ENCODE peak calls at places on chromosomes 12 and 14, in six cellular contexts. T is HuH-7.5, M is Ammon's horn, V is NCI-H2029, G is nephron progenitor cell, B is upper lobe of right lung. L is an unnamed sample.

GRCh38 chr14:93533437-93533836 is 102.7 kb downstream of the UNC79 start:
- DNase-seq in B (no peak), M (no peak), T (no peak), G (no peak), V (no peak), L (no peak)

GRCh38 chr14:101733211-101733610 is 28.3 kb upstream of the PPP2R5C start:
- DNase-seq in V (no peak), B (no peak), M (no peak), T (no peak), G (no peak), L (peak; percentile 83)

GRCh38 chr14:74630881-74631690 is 19.0 kb upstream of the LTBP2 start:
- DNase-seq in M (no peak), T (no peak), G (no peak), B (no peak), V (no peak), L (no peak)

GRCh38 chr14:97788846-97789528 is 991.8 kb downstream of the VRK1 start:
- DNase-seq in B (no peak), V (no peak), G (no peak), T (no peak), M (no peak), L (no peak)

GRCh38 chr12:45302621-45303020 is 86.7 kb downstream of the ANO6 start:
- DNase-seq in B (no peak), T (no peak), V (no peak), M (no peak), G (no peak), L (no peak)

GRCh38 chr14:52891800-52892199 is 59.0 kb downstream of the FERMT2 start:
- DNase-seq in B (no peak), V (no peak), G (no peak), T (no peak), M (no peak), L (no peak)

GRCh38 chr12:48350249-48351021 is at the start of gene ZNF641:
- DNase-seq in B (peak; percentile 94), T (peak; percentile 65), M (peak; percentile 89), G (peak; percentile 86), V (peak; percentile 74), L (peak; percentile 89)

GRCh38 chr12:81128930-81129554 is 51.2 kb downstream of the ACSS3 start:
- DNase-seq in V (peak; percentile 15), T (no peak), M (peak; percentile 41), G (peak; percentile 26), B (no peak), L (peak; percentile 58)

GRCh38 chr14:48140804-48141203 is 465.4 kb upstream of the MDGA2 start:
- DNase-seq in V (no peak), G (no peak), B (no peak), M (no peak), T (no peak), L (no peak)

GRCh38 chr14:54727929-54728328 is 161.0 kb downstream of the SAMD4A start:
- DNase-seq in V (no peak), M (no peak), T (no peak), G (no peak), B (no peak), L (no peak)

GRCh38 chr12:45989857-45990467 is 412 bp downstream of the SCAF11 start:
- DNase-seq in B (peak; percentile 87), M (peak; percentile 78), T (peak; percentile 25), V (peak; percentile 22), G (no peak), L (peak; percentile 83)

GRCh38 chr14:21049263-21049662 is 7.1 kb downstream of the RNASE7 start:
- DNase-seq in G (no peak), V (no peak), B (no peak), M (no peak), T (no peak), L (no peak)

GRCh38 chr12:128069359-128069997 is 197.5 kb upstream of the TMEM132C start:
- DNase-seq in T (peak; percentile 22), B (no peak), M (peak; percentile 59), G (peak; percentile 61), V (peak; percentile 43), L (peak; percentile 66)

GRCh38 chr12:19150273-19150895 is 20.9 kb downstream of the PLEKHA5 start:
- DNase-seq in T (no peak), V (no peak), G (no peak), B (no peak), M (no peak), L (no peak)

GRCh38 chr14:77212933-77213656 is 31.5 kb downstream of the TMEM63C start:
- DNase-seq in G (peak; percentile 71), B (peak; percentile 70), T (peak; percentile 69), M (peak; percentile 43), V (peak; percentile 42), L (peak; percentile 35)

GRCh38 chr12:5599378-5599777 is 167.5 kb downstream of the NTF3 start:
- DNase-seq in G (no peak), T (no peak), M (no peak), B (no peak), V (no peak), L (no peak)

GRCh38 chr12:124402281-124403066 is 107.6 kb downstream of the RFLNA start:
- DNase-seq in M (no peak), T (no peak), B (no peak), G (peak; percentile 55), V (no peak), L (no peak)

GRCh38 chr12:64826234-64826633 is 1.8 kb downstream of the TBC1D30 start:
- DNase-seq in G (peak; percentile 83), M (peak; percentile 39), B (peak; percentile 74), V (peak; percentile 93), T (peak; percentile 43), L (peak; percentile 65)

GRCh38 chr14:105854600-105855245 is 328.3 kb downstream of the TMEM121 start:
- DNase-seq in V (no peak), T (no peak), M (no peak), G (no peak), B (no peak), L (no peak)

GRCh38 chr14:50926851-50927386 is 17.4 kb downstream of the PYGL start:
- DNase-seq in G (no peak), V (no peak), B (no peak), T (no peak), M (no peak), L (peak; percentile 92)

GRCh38 chr12:6141048-6141447 is 16.6 kb upstream of the VWF start:
- DNase-seq in G (no peak), T (no peak), V (no peak), B (peak; percentile 60), M (peak; percentile 73), L (peak; percentile 91)

GRCh38 chr14:96567289-96567899 is 65.2 kb downstream of the PAPOLA start:
- DNase-seq in B (no peak), V (no peak), T (no peak), M (peak; percentile 62), G (no peak), L (peak; percentile 40)

GRCh38 chr12:105573574-105573973 is 243.1 kb downstream of the C12orf75 start:
- DNase-seq in V (no peak), M (no peak), G (no peak), T (no peak), B (no peak), L (no peak)

GRCh38 chr14:96519970-96520369 is 17.8 kb downstream of the PAPOLA start:
- DNase-seq in G (no peak), B (no peak), T (no peak), M (no peak), V (no peak), L (no peak)

GRCh38 chr14:41201721-41202120 is 405.0 kb upstream of the LRFN5 start:
- DNase-seq in G (no peak), V (no peak), M (no peak), B (no peak), T (no peak), L (no peak)

GRCh38 chr12:122481861-122482260 is 18.9 kb downstream of the ZCCHC8 start:
- DNase-seq in V (no peak), M (no peak), G (no peak), B (no peak), T (no peak), L (no peak)

GRCh38 chr12:115623764-115624334 is 653.6 kb downstream of the MED13L start:
- DNase-seq in G (peak; percentile 14), V (no peak), B (no peak), T (no peak), M (no peak), L (no peak)

GRCh38 chr12:50248883-50249282 is 34.4 kb downstream of the LIMA1 start:
- DNase-seq in V (no peak), B (no peak), M (no peak), T (no peak), G (no peak), L (no peak)

GRCh38 chr12:60394680-60395079 is 798.9 kb downstream of the SLC16A7 start:
- DNase-seq in T (no peak), V (no peak), G (no peak), B (no peak), M (no peak), L (peak; percentile 5)

GRCh38 chr12:119006749-119007148 is 25.4 kb downstream of the SRRM4 start:
- DNase-seq in M (no peak), V (no peak), G (peak; percentile 45), T (no peak), B (no peak), L (no peak)

GRCh38 chr14:74596747-74597456 is 15.1 kb downstream of the LTBP2 start:
- DNase-seq in T (no peak), B (no peak), M (no peak), V (no peak), G (no peak), L (no peak)

GRCh38 chr12:14314801-14315200 is 50.7 kb upstream of the ATF7IP start:
- DNase-seq in M (peak; percentile 28), V (no peak), G (no peak), T (no peak), B (no peak), L (peak; percentile 74)

GRCh38 chr12:121524196-121524930 is 56.5 kb downstream of the KDM2B start:
- DNase-seq in G (no peak), M (peak; percentile 71), B (no peak), T (no peak), V (no peak), L (no peak)

GRCh38 chr12:19206493-19207077 is 77.1 kb downstream of the PLEKHA5 start:
- DNase-seq in V (no peak), B (no peak), T (no peak), M (no peak), G (no peak), L (no peak)

GRCh38 chr14:71408362-71409035 is 501.2 kb downstream of the PCNX1 start:
- DNase-seq in V (no peak), T (no peak), G (no peak), B (no peak), M (no peak), L (no peak)

GRCh38 chr12:27866382-27867101 is 86.5 kb upstream of the MANSC4 start:
- DNase-seq in M (no peak), G (no peak), T (no peak), V (no peak), B (no peak), L (no peak)

GRCh38 chr14:75088566-75089373 is 19.3 kb downstream of the ZC2HC1C start:
- DNase-seq in M (peak; percentile 73), V (peak; percentile 14), T (peak; percentile 39), B (no peak), G (peak; percentile 56), L (peak; percentile 62)